ENCODE peak calls at places on chromosomes 1 and 21, in ten cellular contexts. One of them, this sample, is unnamed.

GRCh38 chr1:168265596-168265995 is 15.1 kb upstream of the TBX19 start:
- DNase-seq in NCI-H2171: no peak
- DNase-seq in Daoy: no peak
- DNase-seq in neural crest cell: no peak
- DNase-seq in epithelial cell of esophagus: no peak
- DNase-seq in HS-27A: no peak
- DNase-seq in foreskin fibroblast: no peak
- DNase-seq in DMS53: no peak
- DNase-seq in stimulated activated CD4-positive, alpha-beta T cell treated with anti-CD3 and anti-CD28 coated beads, TNF-alpha, amount 100 ng/mL, for 24 hours: no peak
- DNase-seq in A549: no peak
- DNase-seq in this sample: no peak

GRCh38 chr1:154129392-154129970 is 25.4 kb downstream of the NUP210L start:
- DNase-seq in DMS53: no peak
- DNase-seq in foreskin fibroblast: peak; percentile 33
- DNase-seq in A549: no peak
- DNase-seq in HS-27A: peak; percentile 4
- DNase-seq in NCI-H2171: no peak
- DNase-seq in epithelial cell of esophagus: peak; percentile 16
- DNase-seq in neural crest cell: no peak
- DNase-seq in Daoy: no peak
- DNase-seq in stimulated activated CD4-positive, alpha-beta T cell treated with anti-CD3 and anti-CD28 coated beads, TNF-alpha, amount 100 ng/mL, for 24 hours: no peak
- DNase-seq in this sample: no peak

GRCh38 chr1:24493785-24494184 is 8.9 kb upstream of the RCAN3 start:
- DNase-seq in A549: no peak
- DNase-seq in neural crest cell: no peak
- DNase-seq in NCI-H2171: no peak
- DNase-seq in epithelial cell of esophagus: no peak
- DNase-seq in Daoy: no peak
- DNase-seq in HS-27A: no peak
- DNase-seq in DMS53: no peak
- DNase-seq in foreskin fibroblast: no peak
- DNase-seq in stimulated activated CD4-positive, alpha-beta T cell treated with anti-CD3 and anti-CD28 coated beads, TNF-alpha, amount 100 ng/mL, for 24 hours: no peak
- DNase-seq in this sample: no peak

GRCh38 chr1:109191377-109191776 is 22.3 kb upstream of the SARS1 start:
- DNase-seq in neural crest cell: no peak
- DNase-seq in epithelial cell of esophagus: no peak
- DNase-seq in Daoy: no peak
- DNase-seq in A549: no peak
- DNase-seq in NCI-H2171: no peak
- DNase-seq in stimulated activated CD4-positive, alpha-beta T cell treated with anti-CD3 and anti-CD28 coated beads, TNF-alpha, amount 100 ng/mL, for 24 hours: no peak
- DNase-seq in DMS53: no peak
- DNase-seq in HS-27A: no peak
- DNase-seq in foreskin fibroblast: no peak
- DNase-seq in this sample: no peak

GRCh38 chr1:227547604-227548397 is 15.6 kb upstream of the ZNF678 start:
- DNase-seq in DMS53: no peak
- DNase-seq in A549: no peak
- DNase-seq in stimulated activated CD4-positive, alpha-beta T cell treated with anti-CD3 and anti-CD28 coated beads, TNF-alpha, amount 100 ng/mL, for 24 hours: no peak
- DNase-seq in HS-27A: no peak
- DNase-seq in foreskin fibroblast: no peak
- DNase-seq in epithelial cell of esophagus: no peak
- DNase-seq in NCI-H2171: no peak
- DNase-seq in Daoy: no peak
- DNase-seq in neural crest cell: no peak
- DNase-seq in this sample: no peak

GRCh38 chr1:233386336-233386735 is 58.8 kb downstream of the MAP3K21 start:
- DNase-seq in stimulated activated CD4-positive, alpha-beta T cell treated with anti-CD3 and anti-CD28 coated beads, TNF-alpha, amount 100 ng/mL, for 24 hours: no peak
- DNase-seq in foreskin fibroblast: peak; percentile 10
- DNase-seq in epithelial cell of esophagus: peak; percentile 77
- DNase-seq in A549: no peak
- DNase-seq in Daoy: no peak
- DNase-seq in HS-27A: no peak
- DNase-seq in DMS53: no peak
- DNase-seq in neural crest cell: no peak
- DNase-seq in NCI-H2171: no peak
- DNase-seq in this sample: no peak

GRCh38 chr1:101174722-101175121 is 62.1 kb upstream of the S1PR1 start:
- DNase-seq in stimulated activated CD4-positive, alpha-beta T cell treated with anti-CD3 and anti-CD28 coated beads, TNF-alpha, amount 100 ng/mL, for 24 hours: no peak
- DNase-seq in neural crest cell: no peak
- DNase-seq in foreskin fibroblast: peak; percentile 74
- DNase-seq in HS-27A: peak; percentile 97
- DNase-seq in epithelial cell of esophagus: peak; percentile 63
- DNase-seq in DMS53: no peak
- DNase-seq in A549: no peak
- DNase-seq in NCI-H2171: no peak
- DNase-seq in Daoy: peak; percentile 54
- DNase-seq in this sample: no peak

GRCh38 chr1:48878191-48878940 is 101.7 kb upstream of the BEND5 start:
- DNase-seq in epithelial cell of esophagus: peak; percentile 95
- DNase-seq in neural crest cell: no peak
- DNase-seq in NCI-H2171: no peak
- DNase-seq in Daoy: peak; percentile 75
- DNase-seq in foreskin fibroblast: peak; percentile 91
- DNase-seq in A549: peak; percentile 81
- DNase-seq in HS-27A: no peak
- DNase-seq in stimulated activated CD4-positive, alpha-beta T cell treated with anti-CD3 and anti-CD28 coated beads, TNF-alpha, amount 100 ng/mL, for 24 hours: no peak
- DNase-seq in DMS53: peak; percentile 76
- DNase-seq in this sample: no peak

GRCh38 chr1:231200417-231201031 is 38.7 kb downstream of the TRIM67 start:
- DNase-seq in foreskin fibroblast: peak; percentile 32
- DNase-seq in neural crest cell: no peak
- DNase-seq in A549: no peak
- DNase-seq in NCI-H2171: no peak
- DNase-seq in HS-27A: no peak
- DNase-seq in Daoy: peak; percentile 19
- DNase-seq in stimulated activated CD4-positive, alpha-beta T cell treated with anti-CD3 and anti-CD28 coated beads, TNF-alpha, amount 100 ng/mL, for 24 hours: no peak
- DNase-seq in epithelial cell of esophagus: peak; percentile 15
- DNase-seq in DMS53: no peak
- DNase-seq in this sample: no peak

GRCh38 chr1:3237994-3238704 is 169.1 kb downstream of the PRDM16 start:
- DNase-seq in neural crest cell: no peak
- DNase-seq in epithelial cell of esophagus: no peak
- DNase-seq in foreskin fibroblast: no peak
- DNase-seq in DMS53: no peak
- DNase-seq in stimulated activated CD4-positive, alpha-beta T cell treated with anti-CD3 and anti-CD28 coated beads, TNF-alpha, amount 100 ng/mL, for 24 hours: no peak
- DNase-seq in NCI-H2171: no peak
- DNase-seq in HS-27A: no peak
- DNase-seq in Daoy: no peak
- DNase-seq in A549: no peak
- DNase-seq in this sample: no peak

GRCh38 chr1:30969903-30970302 is 61.3 kb upstream of the SDC3 start:
- DNase-seq in A549: no peak
- DNase-seq in stimulated activated CD4-positive, alpha-beta T cell treated with anti-CD3 and anti-CD28 coated beads, TNF-alpha, amount 100 ng/mL, for 24 hours: no peak
- DNase-seq in epithelial cell of esophagus: no peak
- DNase-seq in neural crest cell: no peak
- DNase-seq in foreskin fibroblast: no peak
- DNase-seq in NCI-H2171: no peak
- DNase-seq in Daoy: no peak
- DNase-seq in HS-27A: no peak
- DNase-seq in DMS53: no peak
- DNase-seq in this sample: no peak

GRCh38 chr1:160171352-160171751 is 19.0 kb upstream of the CASQ1 start:
- DNase-seq in NCI-H2171: no peak
- DNase-seq in foreskin fibroblast: peak; percentile 64
- DNase-seq in HS-27A: no peak
- DNase-seq in Daoy: no peak
- DNase-seq in DMS53: no peak
- DNase-seq in neural crest cell: no peak
- DNase-seq in stimulated activated CD4-positive, alpha-beta T cell treated with anti-CD3 and anti-CD28 coated beads, TNF-alpha, amount 100 ng/mL, for 24 hours: no peak
- DNase-seq in A549: no peak
- DNase-seq in epithelial cell of esophagus: peak; percentile 60
- DNase-seq in this sample: no peak

GRCh38 chr21:42646836-42647235 is 6.6 kb upstream of the PDE9A start:
- DNase-seq in NCI-H2171: no peak
- DNase-seq in HS-27A: no peak
- DNase-seq in epithelial cell of esophagus: no peak
- DNase-seq in A549: no peak
- DNase-seq in foreskin fibroblast: no peak
- DNase-seq in DMS53: no peak
- DNase-seq in Daoy: no peak
- DNase-seq in stimulated activated CD4-positive, alpha-beta T cell treated with anti-CD3 and anti-CD28 coated beads, TNF-alpha, amount 100 ng/mL, for 24 hours: no peak
- DNase-seq in neural crest cell: no peak
- DNase-seq in this sample: no peak

GRCh38 chr1:36365310-36365895 is 20.3 kb downstream of the STK40 start:
- DNase-seq in DMS53: no peak
- DNase-seq in HS-27A: no peak
- DNase-seq in epithelial cell of esophagus: no peak
- DNase-seq in neural crest cell: no peak
- DNase-seq in A549: no peak
- DNase-seq in Daoy: no peak
- DNase-seq in foreskin fibroblast: peak; percentile 94
- DNase-seq in stimulated activated CD4-positive, alpha-beta T cell treated with anti-CD3 and anti-CD28 coated beads, TNF-alpha, amount 100 ng/mL, for 24 hours: no peak
- DNase-seq in NCI-H2171: peak; percentile 78
- DNase-seq in this sample: no peak

GRCh38 chr1:236502972-236503639 is 20.7 kb upstream of the LGALS8 start:
- DNase-seq in Daoy: peak; percentile 93
- DNase-seq in stimulated activated CD4-positive, alpha-beta T cell treated with anti-CD3 and anti-CD28 coated beads, TNF-alpha, amount 100 ng/mL, for 24 hours: no peak
- DNase-seq in neural crest cell: peak; percentile 8
- DNase-seq in foreskin fibroblast: peak; percentile 75
- DNase-seq in epithelial cell of esophagus: peak; percentile 85
- DNase-seq in DMS53: peak; percentile 85
- DNase-seq in NCI-H2171: peak; percentile 26
- DNase-seq in HS-27A: no peak
- DNase-seq in A549: peak; percentile 86
- DNase-seq in this sample: no peak

GRCh38 chr1:207004931-207005830 is 27.4 kb downstream of the C1orf116 start:
- DNase-seq in DMS53: peak; percentile 91
- DNase-seq in HS-27A: no peak
- DNase-seq in epithelial cell of esophagus: peak; percentile 87
- DNase-seq in foreskin fibroblast: peak; percentile 84
- DNase-seq in A549: peak; percentile 88
- DNase-seq in neural crest cell: peak; percentile 62
- DNase-seq in Daoy: peak; percentile 81
- DNase-seq in NCI-H2171: peak; percentile 32
- DNase-seq in stimulated activated CD4-positive, alpha-beta T cell treated with anti-CD3 and anti-CD28 coated beads, TNF-alpha, amount 100 ng/mL, for 24 hours: peak; percentile 41
- DNase-seq in this sample: no peak